ENCODE peak calls at places on chromosomes 5 and 9, in five cellular contexts. H, O, S, E and W are unnamed samples.

GRCh38 chr5:72487151-72487550 is 20.1 kb downstream of the ZNF366 start:
- DNase-seq in S (no peak), E (no peak), H (no peak), O (no peak), W (no peak)

GRCh38 chr5:174547814-174548213 is 176.6 kb upstream of the MSX2 start:
- DNase-seq in E (no peak), O (no peak), H (no peak), S (no peak), W (no peak)

GRCh38 chr5:150401076-150401375 is 11.7 kb downstream of the CD74 start:
- DNase-seq in E (no peak), H (no peak), O (no peak), S (no peak), W (no peak)

GRCh38 chr5:131854134-131854533 is 57.3 kb upstream of the FNIP1 start:
- DNase-seq in H (no peak), S (no peak), E (no peak), O (no peak), W (no peak)

GRCh38 chr9:21747171-21747570 is 55.3 kb upstream of the MTAP start:
- DNase-seq in S (no peak), H (no peak), E (no peak), O (peak; percentile 51), W (no peak)

GRCh38 chr5:10655041-10655685 is 91.3 kb downstream of the ANKRD33B start:
- DNase-seq in E (no peak), H (no peak), O (no peak), S (no peak), W (no peak)

GRCh38 chr5:1445313-1445894 is at the start of gene SLC6A3:
- DNase-seq in O (no peak), S (peak; percentile 9), H (peak; percentile 41), E (no peak), W (no peak)

GRCh38 chr9:109816490-109816889 is 36.5 kb downstream of the PALM2AKAP2 start:
- DNase-seq in S (no peak), H (no peak), O (peak; percentile 99), E (no peak), W (no peak)